ENCODE peak calls at places on chromosomes 3 and 15, in ten cellular contexts. Y is fibroblast of the conjunctiva, P is amniotic stem cell, J is EL, Z is NCI-H1092 treated with DMSO at 0.1 percent for 48 hours, F is HS-5, B is K562, T is fibroblast of lung, R is NCI-H1048, Q is neural crest cell. K is an unnamed sample.

GRCh38 chr3:38649500-38650247 is at the start of gene SCN5A:
- DNase-seq in P (no peak), J (peak; percentile 39), F (no peak), Z (no peak), Q (no peak), B (peak; percentile 99), R (no peak), T (no peak), Y (no peak), K (no peak)

GRCh38 chr15:74206801-74207281 is 4.3 kb upstream of the STRA6 start:
- DNase-seq in R (no peak), F (no peak), B (no peak), Q (no peak), P (peak; percentile 24), Y (no peak), Z (no peak), T (peak; percentile 83), J (no peak), K (no peak)

GRCh38 chr3:107590786-107591185 is 68.0 kb downstream of the BBX start:
- DNase-seq in Z (no peak), P (no peak), Q (no peak), Y (no peak), T (no peak), J (no peak), R (no peak), F (no peak), B (no peak), K (no peak)

GRCh38 chr3:77014236-77014635 is 25.7 kb upstream of the ROBO2 start:
- DNase-seq in Z (no peak), T (no peak), Q (no peak), R (no peak), F (no peak), P (no peak), Y (no peak), J (no peak), B (no peak), K (no peak)

GRCh38 chr3:89184151-89184550 is 76.7 kb downstream of the EPHA3 start:
- DNase-seq in T (no peak), Z (no peak), J (no peak), B (no peak), Q (no peak), R (no peak), Y (no peak), F (no peak), P (no peak), K (no peak)

GRCh38 chr15:89003865-89004725 is 84.2 kb upstream of the ABHD2 start:
- DNase-seq in P (peak; percentile 32), R (no peak), Y (peak; percentile 38), F (no peak), Z (no peak), B (peak; percentile 66), Q (peak; percentile 25), J (peak; percentile 35), T (peak; percentile 59), K (no peak)

GRCh38 chr3:87503901-87504498 is 227.6 kb upstream of the POU1F1 start:
- DNase-seq in B (peak; percentile 32), P (peak; percentile 79), Y (peak; percentile 51), T (peak; percentile 71), F (peak; percentile 71), Z (peak; percentile 38), J (peak; percentile 76), Q (peak; percentile 20), R (no peak), K (peak; percentile 47)

GRCh38 chr3:146166450-146167222 is 5.7 kb upstream of the PLOD2 start:
- DNase-seq in P (peak; percentile 40), T (peak; percentile 95), J (peak; percentile 95), B (no peak), Z (no peak), Q (no peak), F (peak; percentile 95), R (no peak), Y (peak; percentile 74), K (peak; percentile 88)

GRCh38 chr15:100958326-100959065 is 39.3 kb downstream of the LRRK1 start:
- DNase-seq in Y (peak; percentile 43), Z (no peak), J (peak; percentile 89), R (no peak), T (peak; percentile 81), P (peak; percentile 9), B (no peak), Q (no peak), F (peak; percentile 65), K (peak; percentile 18)

GRCh38 chr15:83700082-83700481 is 46.2 kb downstream of the ADAMTSL3 start:
- DNase-seq in P (no peak), T (no peak), R (no peak), F (no peak), Q (no peak), J (no peak), Y (no peak), Z (no peak), B (no peak), K (no peak)

GRCh38 chr15:62896380-62896866 is 146.1 kb upstream of the TPM1 start:
- DNase-seq in T (no peak), F (no peak), Q (no peak), Y (no peak), R (no peak), B (no peak), J (peak; percentile 52), Z (no peak), P (no peak), K (no peak)

GRCh38 chr3:52244061-52244628 is 1.4 kb upstream of the PPM1M start:
- DNase-seq in P (peak; percentile 19), F (no peak), Z (no peak), B (no peak), Y (no peak), Q (no peak), J (peak; percentile 89), R (no peak), T (peak; percentile 19), K (no peak)

GRCh38 chr15:20106026-20106425 is 435.6 kb downstream of the GOLGA6L6 start:
- DNase-seq in B (no peak), Q (no peak), R (no peak), Y (no peak), F (no peak), Z (no peak), P (no peak), J (no peak), T (no peak), K (no peak)

GRCh38 chr15:32119694-32120330 is 89.5 kb downstream of the CHRNA7 start:
- DNase-seq in Y (no peak), P (no peak), Z (no peak), J (no peak), T (no peak), B (no peak), F (no peak), Q (no peak), R (no peak), K (no peak)

GRCh38 chr3:46059432-46059831 is 32.1 kb upstream of the XCR1 start:
- DNase-seq in Y (no peak), R (no peak), Q (no peak), Z (no peak), P (no peak), T (no peak), F (no peak), J (no peak), B (no peak), K (no peak)

GRCh38 chr3:72470899-72471298 is 377.3 kb downstream of the SHQ1 start:
- DNase-seq in J (no peak), Y (no peak), T (no peak), Q (no peak), R (no peak), P (no peak), B (no peak), Z (no peak), F (no peak), K (no peak)

GRCh38 chr15:65306551-65306950 is 2.1 kb downstream of the RNU5B-1 start:
- DNase-seq in B (no peak), T (no peak), J (no peak), Q (no peak), R (no peak), F (no peak), Y (no peak), Z (no peak), P (no peak), K (no peak)

GRCh38 chr15:70559223-70559823 is 204.0 kb downstream of the UACA start:
- DNase-seq in B (no peak), Q (no peak), F (no peak), Z (no peak), Y (no peak), P (no peak), J (peak; percentile 45), T (peak; percentile 35), R (no peak), K (no peak)

GRCh38 chr3:129756871-129757270 is 136.6 kb downstream of the TMCC1 start:
- DNase-seq in Y (peak; percentile 36), B (no peak), F (no peak), Q (no peak), Z (no peak), J (peak; percentile 32), P (peak; percentile 11), R (no peak), T (peak; percentile 62), K (peak; percentile 62)

GRCh38 chr3:53199834-53200233 is 38.8 kb downstream of the PRKCD start:
- DNase-seq in Z (no peak), B (no peak), F (no peak), T (no peak), R (no peak), Y (no peak), Q (no peak), J (no peak), P (no peak), K (no peak)

GRCh38 chr15:74295800-74296199 is 59.7 kb downstream of the CCDC33 start:
- DNase-seq in F (no peak), P (no peak), Z (no peak), R (no peak), Y (no peak), B (peak; percentile 26), J (no peak), T (no peak), Q (no peak), K (no peak)

K was measured in skeletal muscle cell.